ENCODE peak calls at places on chromosomes 11 and 22, in six cellular contexts. N is CD8-positive, alpha-beta memory T cell; I is colonic mucosa; K is heart right ventricle; D is lower lobe of right lung; C is IMR-90. J is an unnamed sample.

GRCh38 chr22:46149493-46149997 is 781 bp upstream of the PPARA start:
- DNase-seq in D (peak; percentile 73), N (no peak), K (peak; percentile 59), I (peak; percentile 84), C (no peak), J (peak; percentile 74)

GRCh38 chr11:45043755-45044475 is 93.2 kb upstream of the TP53I11 start:
- DNase-seq in I (no peak), C (no peak), D (no peak), K (no peak), N (no peak), J (no peak)

GRCh38 chr11:116963813-116964212 is 126.4 kb upstream of the APOA1 start:
- DNase-seq in C (no peak), I (no peak), N (no peak), D (no peak), K (no peak), J (peak; percentile 21)

GRCh38 chr11:117052196-117053149 is 45.8 kb downstream of the SIK3 start:
- DNase-seq in I (no peak), D (no peak), C (no peak), K (no peak), N (no peak), J (no peak)

GRCh38 chr22:36211237-36211881 is 9.8 kb upstream of the APOL4 start:
- DNase-seq in I (no peak), D (no peak), K (peak; percentile 42), N (no peak), C (peak; percentile 56), J (peak; percentile 48)

GRCh38 chr11:134676516-134677287 is 264.7 kb upstream of the B3GAT1 start:
- DNase-seq in D (no peak), I (no peak), N (no peak), C (no peak), K (no peak), J (no peak)

GRCh38 chr11:95827661-95828060 is 37.4 kb downstream of the CEP57 start:
- DNase-seq in N (no peak), D (no peak), C (peak; percentile 28), K (no peak), I (no peak), J (no peak)

GRCh38 chr11:43690929-43691328 is 10.4 kb downstream of the HSD17B12 start:
- DNase-seq in N (no peak), C (no peak), D (no peak), K (no peak), I (no peak), J (no peak)

GRCh38 chr11:71929491-71929890 is 645 bp downstream of the RNF121 start:
- DNase-seq in C (no peak), K (no peak), D (no peak), I (no peak), N (no peak), J (no peak)

GRCh38 chr11:2848497-2848896 is 37.1 kb downstream of the CDKN1C start:
- DNase-seq in I (no peak), C (no peak), K (no peak), D (no peak), N (no peak), J (no peak)

GRCh38 chr11:118052581-118053206 is 24.2 kb upstream of the TMPRSS4 start:
- DNase-seq in K (no peak), D (no peak), C (no peak), N (peak; percentile 14), I (no peak), J (no peak)

GRCh38 chr11:422249-422656 is 7.5 kb upstream of the SIGIRR start:
- DNase-seq in I (no peak), N (no peak), C (no peak), K (no peak), D (no peak), J (no peak)

GRCh38 chr11:6328321-6328720 is 8.0 kb upstream of the CAVIN3 start:
- DNase-seq in C (peak; percentile 8), I (no peak), N (no peak), K (no peak), D (no peak), J (no peak)

GRCh38 chr11:93196816-93197382 is 892 bp downstream of the SLC36A4 start:
- DNase-seq in C (peak; percentile 22), N (no peak), D (no peak), I (no peak), K (no peak), J (no peak)

GRCh38 chr11:15943418-15944197 is 412.7 kb downstream of the SOX6 start:
- DNase-seq in C (no peak), D (no peak), I (no peak), K (no peak), N (no peak), J (no peak)

GRCh38 chr11:43784866-43785265 is 95.8 kb upstream of the ALKBH3 start:
- DNase-seq in N (no peak), K (no peak), C (peak; percentile 73), I (no peak), D (no peak), J (no peak)

GRCh38 chr11:47928426-47928825 is 51.9 kb upstream of the PTPRJ start:
- DNase-seq in K (no peak), C (no peak), N (no peak), D (peak; percentile 10), I (no peak), J (no peak)

GRCh38 chr11:78715639-78716311 is 141.1 kb upstream of the NARS2 start:
- DNase-seq in K (no peak), D (peak; percentile 66), I (peak; percentile 66), N (no peak), C (peak; percentile 91), J (peak; percentile 86)

GRCh38 chr22:19873138-19873959 is 18.7 kb upstream of the GNB1L start:
- DNase-seq in C (no peak), I (peak; percentile 78), D (peak; percentile 49), N (no peak), K (no peak), J (peak; percentile 4)

GRCh38 chr11:106642331-106642730 is 375.9 kb downstream of the GUCY1A2 start:
- DNase-seq in N (no peak), K (no peak), D (no peak), C (peak; percentile 91), I (no peak), J (no peak)

GRCh38 chr11:117986981-117987495 is 844 bp downstream of the IL10RA start:
- DNase-seq in K (no peak), N (peak; percentile 84), C (no peak), D (no peak), I (no peak), J (no peak)

GRCh38 chr11:129247129-129247528 is 55.0 kb upstream of the ARHGAP32 start:
- DNase-seq in D (no peak), I (no peak), K (no peak), N (peak; percentile 23), C (peak; percentile 46), J (peak; percentile 27)

GRCh38 chr11:83816572-83817187 is 530.5 kb upstream of the CCDC90B start:
- DNase-seq in K (no peak), I (no peak), D (no peak), C (peak; percentile 42), N (no peak), J (no peak)

GRCh38 chr11:78575478-78575877 is 814 bp upstream of the NARS2 start:
- DNase-seq in K (no peak), N (no peak), C (no peak), D (no peak), I (no peak), J (no peak)

DNA sequence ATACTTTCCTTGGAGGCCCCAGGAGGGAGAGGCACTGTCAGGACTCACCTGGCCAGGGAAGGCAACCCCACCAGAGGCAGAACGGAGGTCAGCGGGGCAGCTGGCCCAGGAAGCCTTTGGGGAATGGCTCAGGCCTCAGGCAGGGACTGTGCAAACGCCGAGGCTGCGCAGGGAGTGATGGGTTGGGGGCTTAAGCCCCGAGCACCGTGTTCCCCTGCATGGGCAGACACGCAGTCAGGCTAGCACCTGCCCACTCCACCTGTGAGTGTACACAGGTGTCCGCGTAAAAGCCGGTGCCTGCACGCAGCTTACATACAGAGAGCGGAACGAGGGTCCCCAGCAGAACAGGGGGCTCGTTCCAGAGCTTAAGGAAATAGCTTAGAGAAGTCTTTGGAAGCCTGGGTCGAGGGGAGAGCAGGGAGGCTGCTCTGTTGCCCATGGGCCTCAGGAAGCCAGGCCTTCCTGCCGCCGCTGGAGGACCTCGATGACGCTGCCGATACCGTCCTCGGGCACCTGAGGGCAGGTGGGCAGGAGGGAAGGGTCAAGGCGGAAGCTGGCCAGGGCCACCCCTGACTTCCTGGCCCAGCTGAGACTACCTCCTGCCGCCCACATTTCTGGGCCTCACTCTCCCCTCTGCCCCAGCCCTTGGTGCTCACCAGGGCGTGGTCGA is 4.0 kb downstream of the CASTOR1 start:
- DNase-seq in I (no peak), K (no peak), D (no peak), N (no peak), C (no peak), J (no peak)
- H3K27ac ChIP-seq in I (no peak overlapping the region), K (no peak overlapping the region), D (no peak overlapping the region), N (no peak overlapping the region), C (no peak overlapping the region), J (no peak overlapping the region)

GRCh38 chr11:32436751-32437405 is 1.5 kb upstream of the WT1 start:
- DNase-seq in C (no peak), N (no peak), D (no peak), I (no peak), K (no peak), J (no peak)

GRCh38 chr11:32435152-32435480 is 223 bp downstream of the WT1 start:
- DNase-seq in K (no peak), D (no peak), N (no peak), I (no peak), C (no peak), J (no peak)

GRCh38 chr11:32434387-32435151 is 770 bp downstream of the WT1 start:
- DNase-seq in D (no peak), C (no peak), N (no peak), I (no peak), K (peak; percentile 56), J (no peak)

GRCh38 chr11:32435947-32436750 is 810 bp upstream of the WT1 start:
- DNase-seq in K (peak; percentile 74), N (no peak), I (no peak), C (no peak), D (no peak), J (no peak)

DNA sequence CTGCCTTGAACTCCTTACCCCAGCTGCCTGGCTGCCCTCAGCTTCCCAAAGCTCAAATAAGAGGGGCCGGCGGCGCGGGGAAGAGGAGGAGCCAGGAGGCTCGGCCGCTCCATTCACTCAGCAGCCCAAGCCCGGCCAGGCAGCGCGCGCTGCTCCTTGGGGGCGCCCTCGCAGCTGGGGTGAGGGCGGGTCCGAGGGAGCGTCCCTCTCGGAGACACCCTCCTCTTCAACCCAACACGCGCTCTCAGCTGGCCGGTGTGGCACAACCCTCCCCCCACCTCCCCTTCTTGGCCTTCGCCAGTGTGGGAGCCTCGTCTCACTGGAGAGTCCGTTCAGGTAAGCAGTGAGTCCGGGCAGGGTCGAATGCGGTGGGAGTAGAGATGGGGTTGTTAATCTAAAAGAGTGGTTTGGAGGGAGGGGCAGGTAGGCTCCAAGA is at the start of gene WT1:
- DNase-seq in N (no peak), I (no peak), K (peak; percentile 64), C (no peak), D (no peak), J (no peak)
- H3K4me3 ChIP-seq in N (no peak within 1 kb of the TSS), I (no peak within 1 kb of the TSS), K (peak within 1 kb of the TSS; percentile 56), C (no peak within 1 kb of the TSS), D (peak within 1 kb of the TSS; percentile 33), J (no peak within 1 kb of the TSS)

DNA sequence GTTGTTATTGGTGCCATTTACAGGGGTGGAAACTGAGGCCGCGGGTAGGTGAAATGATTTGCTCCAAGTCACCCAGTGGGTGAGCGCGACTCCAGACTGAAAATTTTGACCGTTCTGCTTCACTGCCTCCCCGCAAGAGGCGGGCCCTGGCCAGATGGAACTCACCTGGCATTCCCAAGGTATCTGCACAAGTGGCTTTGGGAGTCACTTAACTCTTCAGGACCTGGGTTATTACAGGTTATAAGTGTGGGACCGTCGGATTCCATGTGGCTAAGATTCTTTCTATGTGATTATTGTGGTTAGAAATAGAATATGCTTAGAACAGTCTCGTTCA is 598 bp downstream of the CABIN1 start:
- DNase-seq in K (no peak), C (no peak), D (no peak), I (no peak), N (no peak), J (no peak)
- H3K27ac ChIP-seq in K (peak overlapping the region; percentile 83), C (peak overlapping the region; percentile 13), D (peak overlapping the region; percentile 94), I (peak overlapping the region; percentile 88), N (peak overlapping the region; percentile 87), J (peak overlapping the region; percentile 85)

GRCh38 chr11:111936045-111936400 is 1.1 kb upstream of the DIXDC1 start:
- DNase-seq in C (peak; percentile 46), N (no peak), I (no peak), K (no peak), D (no peak), J (no peak)
- H3K4me3 ChIP-seq in C (peak overlapping the region; percentile 9), N (no peak overlapping the region), I (no peak overlapping the region), K (no peak overlapping the region), D (no peak overlapping the region), J (peak overlapping the region; percentile 78)

J was measured in adrenal gland.